ENCODE peak calls at places on chromosomes 16 and 17, in seven cellular contexts. L is HCT116, F is IMR-90, Y is K562, Q is HepG2, H is GM12878, O is H1. I is an unnamed sample.

GRCh38 chr17:75783069-75783783 is 1.4 kb upstream of the UNK start:
- DNase-seq in L (peak; percentile 80), F (peak; percentile 64), Y (peak; percentile 59), Q (peak; percentile 52), H (peak; percentile 83), O (no peak), I (no peak)

GRCh38 chr17:19306160-19307111 is 56.1 kb downstream of the B9D1 start:
- DNase-seq in L (no peak), F (no peak), Y (no peak), Q (peak; percentile 67), H (peak; percentile 94), O (no peak), I (no peak)

GRCh38 chr16:20937736-20938135 is 37.2 kb downstream of the LYRM1 start:
- DNase-seq in L (no peak), F (no peak), Y (no peak), Q (peak; percentile 35), H (no peak), O (no peak), I (no peak)

GRCh38 chr16:86854058-86854621 is 275.8 kb downstream of the FOXL1 start:
- DNase-seq in L (no peak), F (peak; percentile 57), Y (no peak), Q (no peak), H (no peak), O (no peak), I (no peak)

GRCh38 chr17:11459780-11460426 is 138.4 kb upstream of the DNAH9 start:
- DNase-seq in L (no peak), F (no peak), Y (no peak), Q (no peak), H (no peak), O (no peak), I (no peak)

GRCh38 chr16:15610369-15610871 is 32.5 kb downstream of the MARF1 start:
- DNase-seq in L (no peak), F (peak; percentile 37), Y (no peak), Q (peak; percentile 89), H (no peak), O (no peak), I (no peak)

GRCh38 chr16:84322749-84323148 is 28.1 kb downstream of the WFDC1 start:
- DNase-seq in L (no peak), F (no peak), Y (no peak), Q (no peak), H (no peak), O (no peak), I (no peak)

GRCh38 chr17:17682737-17683675 is 1.7 kb downstream of the RAI1 start:
- DNase-seq in L (no peak), F (peak; percentile 91), Y (peak; percentile 73), Q (no peak), H (no peak), O (no peak), I (peak; percentile 66)

GRCh38 chr16:14180431-14181059 is 109.4 kb downstream of the MRTFB start:
- DNase-seq in L (no peak), F (no peak), Y (no peak), Q (no peak), H (no peak), O (no peak), I (peak; percentile 19)

GRCh38 chr16:77807-78443 is at the start of gene MPG:
- DNase-seq in L (no peak), F (peak; percentile 72), Y (peak; percentile 91), Q (peak; percentile 60), H (no peak), O (no peak), I (peak; percentile 98)

GRCh38 chr17:38454528-38454927 is 26.3 kb downstream of the ARHGAP23 start:
- DNase-seq in L (peak; percentile 49), F (peak; percentile 80), Y (no peak), Q (no peak), H (no peak), O (no peak), I (peak; percentile 97)

GRCh38 chr17:42431758-42432161 is 8.7 kb upstream of the CAVIN1 start:
- DNase-seq in L (no peak), F (peak; percentile 29), Y (no peak), Q (no peak), H (no peak), O (no peak), I (no peak)

DNA sequence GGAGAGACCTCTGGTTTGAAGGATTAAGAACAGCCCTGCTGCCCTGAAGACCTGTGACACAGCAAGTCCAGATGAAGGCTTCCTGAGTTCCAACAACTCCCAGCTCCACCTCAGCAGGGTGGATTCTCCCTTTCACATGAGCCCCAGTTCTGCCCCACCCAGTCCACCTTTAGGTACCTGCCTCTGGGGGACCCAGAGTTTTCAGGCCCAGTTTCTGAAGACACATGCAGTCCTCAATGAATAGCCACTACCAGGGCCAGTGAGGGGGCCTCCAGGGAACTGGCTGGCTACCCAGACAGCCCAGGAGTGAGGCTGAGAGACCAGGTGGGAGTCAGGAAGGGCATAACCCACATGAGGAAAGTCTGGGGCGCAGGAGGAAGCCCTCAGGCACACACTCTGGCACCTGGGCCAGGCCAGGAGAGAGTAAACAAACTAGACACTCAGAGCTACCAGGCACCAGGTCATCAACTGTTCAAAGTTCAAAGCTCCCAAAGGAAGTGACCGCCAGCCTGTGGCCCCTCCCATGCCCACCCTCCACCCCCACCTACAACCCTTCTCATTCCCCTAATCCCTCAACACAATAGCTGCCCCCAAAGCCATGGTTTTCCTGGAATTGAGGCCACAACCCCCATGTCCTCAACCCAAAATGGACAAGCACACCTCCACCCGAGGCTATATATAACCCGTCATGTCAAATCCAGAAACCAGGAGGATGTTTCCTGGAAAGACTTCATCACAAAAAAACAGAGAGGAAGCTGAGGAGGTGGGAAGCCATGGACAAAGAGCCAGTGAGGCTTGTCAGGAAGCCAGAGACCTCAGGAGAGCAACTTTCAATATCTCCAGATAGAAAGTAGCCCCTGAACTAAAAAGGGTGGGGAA is 2.1 kb downstream of the MYO18A start:
- DNase-seq in L (no peak), F (no peak), Y (peak; percentile 92), Q (peak; percentile 92), H (no peak), O (no peak), I (peak; percentile 54)
- TF ChIP-seq CEBPB in L (no peak), F (no peak), Y (no peak), Q (no peak), H (no peak), O (no peak), I (no peak)

GRCh38 chr16:85522517-85522841 is 90.6 kb upstream of the GSE1 start:
- DNase-seq in L (no peak), F (no peak), Y (no peak), Q (no peak), H (no peak), O (no peak), I (no peak)

GRCh38 chr16:85523602-85524364 is 89.3 kb upstream of the GSE1 start:
- DNase-seq in L (no peak), F (peak; percentile 45), Y (peak; percentile 85), Q (peak; percentile 82), H (no peak), O (peak; percentile 23), I (no peak)

GRCh38 chr16:85521737-85522042 is 91.4 kb upstream of the GSE1 start:
- DNase-seq in L (no peak), F (no peak), Y (no peak), Q (no peak), H (no peak), O (no peak), I (no peak)

GRCh38 chr16:85524365-85524629 is 88.8 kb upstream of the GSE1 start:
- DNase-seq in L (no peak), F (no peak), Y (no peak), Q (peak; percentile 39), H (no peak), O (no peak), I (no peak)

DNA sequence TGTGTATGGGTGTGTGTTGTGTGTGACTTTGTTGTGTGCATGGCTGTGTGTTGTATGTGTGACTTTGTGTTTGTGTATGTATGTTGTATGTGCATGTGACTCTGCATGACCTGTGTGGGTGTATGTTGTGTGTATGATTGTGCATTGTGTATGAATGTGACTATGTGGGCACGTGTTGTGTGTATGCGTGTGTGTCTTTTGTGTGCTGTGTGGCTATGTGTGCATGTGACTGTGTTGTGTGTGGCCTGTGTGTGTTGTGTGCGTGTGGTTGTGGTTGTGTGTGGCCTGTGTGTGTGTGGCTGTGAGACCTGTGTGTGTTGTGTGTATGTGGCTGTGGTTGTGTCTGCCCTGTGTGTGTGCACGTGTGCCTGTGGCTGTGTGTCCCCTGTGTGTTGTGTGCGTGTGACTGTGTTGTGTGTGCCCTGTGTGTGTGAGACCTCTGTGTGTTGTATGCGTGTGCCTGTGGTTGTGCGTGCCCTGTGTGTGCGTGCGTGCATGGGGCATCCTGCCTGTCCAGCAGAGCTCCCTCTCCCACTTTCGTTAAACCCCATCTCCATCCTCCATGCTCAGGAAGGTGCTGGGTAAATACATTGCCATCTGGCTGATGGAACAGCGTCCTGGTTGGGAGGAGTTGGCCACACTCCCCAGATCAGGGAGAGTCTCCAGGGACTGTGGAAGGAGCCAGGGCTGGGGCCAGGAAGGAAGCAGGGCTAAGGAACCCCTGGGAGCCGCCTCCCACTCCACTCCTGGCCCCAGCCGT is 90.1 kb upstream of the GSE1 start:
- DNase-seq in L (no peak), F (peak; percentile 24), Y (no peak), Q (no peak), H (no peak), O (no peak), I (no peak)
- TF ChIP-seq CEBPB in L (no peak), F (no peak), Y (no peak), Q (no peak), H (no peak), O (no peak), I (no peak)

DNA sequence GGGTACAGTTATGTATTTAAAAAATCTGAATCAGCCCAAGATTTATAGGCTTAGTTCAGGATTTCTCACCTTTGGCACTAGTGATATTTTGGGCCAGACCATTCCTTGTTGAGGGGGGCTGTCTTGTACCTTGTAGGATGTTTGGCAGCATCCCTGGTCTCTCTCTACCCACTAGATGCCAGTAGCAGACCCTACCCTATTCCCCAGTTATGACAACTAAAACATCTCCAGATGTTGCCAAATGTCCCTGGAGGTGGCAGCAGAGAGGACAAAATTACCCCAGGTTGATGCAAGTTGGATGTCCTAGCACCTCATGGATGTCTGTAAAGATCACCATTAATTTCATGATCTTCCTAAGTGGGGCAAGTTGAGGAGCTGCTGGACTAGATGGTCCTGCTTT is 45.8 kb downstream of the SYT17 start:
- DNase-seq in L (peak; percentile 16), F (no peak), Y (no peak), Q (peak; percentile 47), H (no peak), O (no peak), I (no peak)
- TF ChIP-seq CEBPB in L (no peak), F (no peak), Y (no peak), Q (no peak), H (no peak), O (no peak), I (no peak)

DNA sequence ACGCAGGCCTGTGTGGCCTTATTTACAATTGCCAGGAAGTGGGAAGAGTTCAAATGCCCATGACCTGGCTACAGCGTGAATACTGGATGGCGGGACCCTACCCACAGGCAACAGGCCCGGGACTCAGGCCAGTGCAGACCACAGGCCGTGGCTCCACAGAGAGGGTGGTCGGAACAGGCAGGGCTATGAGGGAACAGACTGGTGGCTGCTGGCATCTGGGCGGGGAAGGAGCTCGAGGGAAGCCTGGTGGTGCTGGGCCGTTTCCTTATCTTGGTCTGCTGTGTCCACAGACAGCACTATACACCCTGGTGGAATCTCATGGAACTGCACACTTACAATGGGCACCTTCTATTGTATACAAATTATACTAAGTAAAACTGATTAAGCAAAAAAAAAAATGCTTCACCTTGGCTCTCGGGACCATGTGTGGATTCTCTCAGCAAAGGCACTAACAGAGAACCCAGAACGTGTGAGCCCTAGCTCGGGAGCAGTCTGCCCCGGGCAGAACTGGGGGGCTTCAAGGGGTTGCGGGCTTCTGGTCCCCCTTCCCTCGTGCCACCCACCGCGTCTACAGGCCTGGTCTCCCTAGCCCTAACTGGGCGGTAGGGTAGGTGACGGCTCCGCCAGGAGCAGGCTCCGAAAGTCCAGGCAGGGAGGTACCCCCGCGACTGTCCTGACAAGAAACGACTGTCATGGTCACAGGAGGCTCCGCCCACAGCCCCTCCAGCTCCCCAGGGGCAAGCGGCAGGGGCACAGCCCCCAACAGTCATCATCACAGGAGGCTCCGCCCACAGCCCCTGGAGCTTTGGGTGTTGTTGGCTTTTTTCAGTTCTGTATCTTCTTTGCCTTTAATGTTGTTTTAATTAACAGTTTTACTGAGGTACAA is 21.8 kb downstream of the CEP131 start:
- DNase-seq in L (peak; percentile 54), F (peak; percentile 72), Y (peak; percentile 82), Q (peak; percentile 62), H (no peak), O (no peak), I (peak; percentile 92)
- TF ChIP-seq CEBPB in L (no peak), F (no peak), Y (no peak), Q (no peak), H (no peak), O (no peak), I (no peak)